ENCODE peak calls at places on chromosomes 3 and 15, in four cellular contexts. O is CD8-positive, alpha-beta memory T cell; U is colonic mucosa; M is HepG2. G is an unnamed sample. For H3K9me3, the result is how much of the 10 kb centered on the place peaks cover.

GRCh38 chr15:48966595-48967301 is 3.0 kb upstream of the SHC4 start:
- DNase-seq in M (no peak), U (no peak), O (no peak), G (no peak)

GRCh38 chr3:57555316-57555715 is 758 bp upstream of the PDE12 start:
- DNase-seq in O (no peak), U (no peak), M (peak), G (peak)

GRCh38 chr3:11389570-11390268 is 117.5 kb downstream of the ATG7 start:
- DNase-seq in U (no peak), M (no peak), O (no peak), G (no peak)

GRCh38 chr15:76168237-76168984 is 108.6 kb downstream of the TMEM266 start:
- DNase-seq in M (no peak), U (no peak), O (no peak), G (no peak)

GRCh38 chr3:122786067-122786466 is 7.6 kb downstream of the HSPBAP1 start:
- DNase-seq in M (peak), O (no peak), U (peak), G (no peak)

GRCh38 chr15:99385865-99386264 is 134.6 kb downstream of the LRRC28 start:
- DNase-seq in M (peak), O (no peak), U (peak), G (peak)

GRCh38 chr3:43503067-43503728 is 118.6 kb downstream of the ANO10 start:
- DNase-seq in O (peak), M (peak), U (no peak), G (no peak)

GRCh38 chr3:2250783-2251182 is 152.1 kb downstream of the CNTN4 start:
- DNase-seq in O (no peak), U (no peak), M (no peak), G (no peak)

GRCh38 chr3:107128942-107129341 is 248.3 kb upstream of the CCDC54 start:
- DNase-seq in O (no peak), M (no peak), U (no peak), G (no peak)

GRCh38 chr15:88636039-88636438 is 2.8 kb upstream of the ISG20 start:
- DNase-seq in O (peak), U (peak), M (no peak), G (peak)

GRCh38 chr3:12503126-12503952 is 19.1 kb downstream of the TSEN2 start:
- DNase-seq in U (no peak), M (no peak), O (no peak), G (peak)

GRCh38 chr15:70519004-70519365 is 244.4 kb downstream of the UACA start:
- DNase-seq in M (no peak), U (no peak), O (no peak), G (no peak)

GRCh38 chr3:48088056-48088748 is 72.0 kb upstream of the MAP4 start:
- DNase-seq in M (no peak), O (no peak), U (peak), G (no peak)

GRCh38 chr3:50607271-50608091 is 4.1 kb downstream of the CISH start:
- DNase-seq in O (no peak), U (no peak), M (no peak), G (no peak)

GRCh38 chr15:69338535-69339213 is 40.0 kb downstream of the PAQR5 start:
- DNase-seq in O (no peak), U (no peak), M (no peak), G (no peak)

GRCh38 chr3:42148982-42149432 is 57.9 kb downstream of the TRAK1 start:
- DNase-seq in O (no peak), U (peak), M (no peak), G (peak)

GRCh38 chr3:191148131-191148530 is 50.9 kb upstream of the OSTN start:
- DNase-seq in O (no peak), U (no peak), M (no peak), G (no peak)

GRCh38 chr3:127097009-127097350 is 96.0 kb upstream of the PRR23E start:
- DNase-seq in U (no peak), M (no peak), O (no peak), G (no peak)

GRCh38 chr3:132504375-132504921 is 87.1 kb downstream of the DNAJC13 start:
- DNase-seq in M (no peak), U (no peak), O (no peak), G (no peak)

GRCh38 chr15:87849181-87849580 is 407.4 kb downstream of the NTRK3 start:
- DNase-seq in U (no peak), O (no peak), M (no peak), G (no peak)

GRCh38 chr3:52221141-52221562 is 4.3 kb downstream of the TLR9 start:
- DNase-seq in M (no peak), U (no peak), O (no peak), G (no peak)

GRCh38 chr3:194212869-194213320 is 76.9 kb downstream of the HES1 start:
- DNase-seq in O (no peak), U (no peak), M (no peak), G (no peak)

GRCh38 chr15:31228980-31229826 is 97.4 kb upstream of the KLF13 start:
- DNase-seq in O (no peak), U (peak), M (peak), G (peak)

GRCh38 chr3:86147119-86147518 is 843.8 kb downstream of the VGLL3 start:
- DNase-seq in U (no peak), M (peak), O (no peak), G (no peak)

GRCh38 chr3:10529809-10530208 is 24.4 kb upstream of the ATP2B2 start:
- DNase-seq in U (peak), M (no peak), O (no peak), G (no peak)

DNA sequence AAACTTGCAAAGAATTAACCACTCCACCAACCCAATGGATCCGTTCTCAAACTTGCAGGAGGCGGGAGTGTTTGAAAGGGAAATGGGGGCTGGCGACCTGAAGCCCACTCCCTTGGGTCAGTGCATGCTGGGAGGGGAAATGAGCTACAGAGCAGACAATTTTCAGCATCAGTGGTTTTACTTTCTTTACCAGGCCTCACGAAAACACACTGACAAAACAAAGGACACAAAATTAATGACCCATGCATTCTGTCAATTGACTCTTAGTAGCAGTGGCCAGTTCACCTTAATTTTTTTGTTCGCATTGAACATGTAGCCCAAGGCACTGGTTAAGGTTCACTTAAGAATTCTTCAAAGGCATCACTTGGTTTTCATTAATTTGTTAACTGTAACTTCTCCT is 413.5 kb downstream of the MECOM start:
- DNase-seq in U (no peak), O (no peak), M (no peak), G (no peak)
- H3K27ac ChIP-seq in U (no peak), O (no peak), M (no peak), G (no peak)

GRCh38 chr15:25091421-25092158 is 136.8 kb downstream of the SNRPN start:
- DNase-seq in O (no peak), U (no peak), M (no peak), G (no peak)
- H3K9me3 ChIP-seq in O (under half), U (under half), M (half or more), G (half or more)

GRCh38 chr3:69762790-69763229 is 23.5 kb downstream of the MITF start:
- DNase-seq in U (no peak), M (no peak), O (no peak), G (no peak)

GRCh38 chr3:69763458-69763857 is 24.2 kb downstream of the MITF start:
- DNase-seq in U (no peak), M (no peak), O (no peak), G (no peak)

GRCh38 chr3:69761896-69762789 is 22.9 kb downstream of the MITF start:
- DNase-seq in U (no peak), O (no peak), M (no peak), G (no peak)

GRCh38 chr3:69764861-69765260 is 25.6 kb downstream of the MITF start:
- DNase-seq in U (no peak), O (no peak), M (no peak), G (no peak)

DNA sequence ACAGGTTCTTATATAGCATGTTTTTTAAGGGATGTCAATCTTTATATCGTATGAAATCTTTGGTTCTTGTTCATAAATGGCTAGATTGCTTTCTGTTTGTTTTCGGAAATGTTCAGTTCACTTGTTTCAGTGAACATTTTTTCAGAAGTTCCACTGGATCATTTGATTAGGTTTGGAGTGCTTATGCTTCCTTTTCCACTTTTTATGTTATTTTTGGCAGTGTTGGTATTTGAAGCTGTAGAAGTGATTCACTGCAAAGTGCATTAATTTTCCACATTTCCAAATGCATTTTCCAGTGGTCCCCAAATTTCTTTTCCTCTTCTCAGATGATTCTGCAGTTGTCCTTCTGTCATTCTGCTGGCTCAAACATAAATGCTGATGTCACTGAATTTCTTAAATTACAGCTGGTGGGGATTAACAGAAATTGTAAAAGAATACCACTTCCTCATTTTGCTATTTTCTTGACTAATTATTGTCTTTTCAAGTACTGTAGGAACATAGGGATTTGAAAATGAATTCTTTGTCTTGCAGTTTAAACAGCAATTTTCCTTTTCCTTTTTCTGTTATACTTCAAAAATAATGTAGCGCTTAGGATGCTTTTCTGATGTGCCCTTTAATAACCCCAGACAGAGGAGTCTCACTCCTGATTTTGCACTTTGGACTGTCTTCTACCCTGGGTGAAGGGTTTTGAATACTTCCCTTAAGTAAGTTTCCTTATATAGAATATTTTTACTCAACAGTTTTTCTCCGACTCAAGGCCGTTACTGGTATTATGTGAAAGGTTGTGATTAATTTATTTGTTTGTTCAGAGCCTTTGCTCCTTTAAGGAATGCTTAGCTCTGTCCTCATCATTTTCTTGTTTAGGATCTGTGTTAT is 24.9 kb downstream of the MITF start:
- DNase-seq in M (no peak), U (no peak), O (no peak), G (no peak)
- H3K27ac ChIP-seq in M (no peak), U (peak), O (no peak), G (peak)

GRCh38 chr15:93422476-93422875 is 333.5 kb upstream of the RGMA start:
- DNase-seq in O (no peak), M (no peak), U (no peak), G (no peak)
- H3K9me3 ChIP-seq in O (under half), M (under half), U (under half), G (under half)

GRCh38 chr15:38048001-38048455 is 113.6 kb downstream of the TMCO5A start:
- DNase-seq in M (no peak), U (no peak), O (no peak), G (no peak)
- H3K27ac ChIP-seq in M (no peak), U (no peak), O (no peak), G (no peak)

GRCh38 chr15:38255690-38256089 is 3.1 kb downstream of the SPRED1 start:
- DNase-seq in U (no peak), M (no peak), O (no peak), G (no peak)

GRCh38 chr15:38254065-38254883 is 1.6 kb downstream of the SPRED1 start:
- DNase-seq in M (peak), U (peak), O (peak), G (peak)

GRCh38 chr15:38251726-38252480 is 733 bp upstream of the SPRED1 start:
- DNase-seq in O (peak), M (peak), U (peak), G (peak)

GRCh38 chr15:38252481-38253311 is at the start of gene SPRED1:
- DNase-seq in M (peak), O (peak), U (peak), G (peak)

GRCh38 chr15:38253448-38253847 is 812 bp downstream of the SPRED1 start:
- DNase-seq in M (no peak), O (no peak), U (peak), G (no peak)
- H3K9me3 ChIP-seq in M (under half), O (under half), U (under half), G (under half)

GRCh38 chr3:29283297-29283681 is 2.4 kb downstream of the RBMS3 start:
- DNase-seq in U (no peak), M (no peak), O (no peak), G (no peak)

GRCh38 chr3:29286841-29287240 is 6.0 kb downstream of the RBMS3 start:
- DNase-seq in M (no peak), O (no peak), U (no peak), G (no peak)

GRCh38 chr3:29283739-29284138 is 2.9 kb downstream of the RBMS3 start:
- DNase-seq in U (no peak), O (no peak), M (no peak), G (no peak)

GRCh38 chr3:29284578-29284977 is 3.7 kb downstream of the RBMS3 start:
- DNase-seq in O (no peak), U (no peak), M (no peak), G (no peak)

DNA sequence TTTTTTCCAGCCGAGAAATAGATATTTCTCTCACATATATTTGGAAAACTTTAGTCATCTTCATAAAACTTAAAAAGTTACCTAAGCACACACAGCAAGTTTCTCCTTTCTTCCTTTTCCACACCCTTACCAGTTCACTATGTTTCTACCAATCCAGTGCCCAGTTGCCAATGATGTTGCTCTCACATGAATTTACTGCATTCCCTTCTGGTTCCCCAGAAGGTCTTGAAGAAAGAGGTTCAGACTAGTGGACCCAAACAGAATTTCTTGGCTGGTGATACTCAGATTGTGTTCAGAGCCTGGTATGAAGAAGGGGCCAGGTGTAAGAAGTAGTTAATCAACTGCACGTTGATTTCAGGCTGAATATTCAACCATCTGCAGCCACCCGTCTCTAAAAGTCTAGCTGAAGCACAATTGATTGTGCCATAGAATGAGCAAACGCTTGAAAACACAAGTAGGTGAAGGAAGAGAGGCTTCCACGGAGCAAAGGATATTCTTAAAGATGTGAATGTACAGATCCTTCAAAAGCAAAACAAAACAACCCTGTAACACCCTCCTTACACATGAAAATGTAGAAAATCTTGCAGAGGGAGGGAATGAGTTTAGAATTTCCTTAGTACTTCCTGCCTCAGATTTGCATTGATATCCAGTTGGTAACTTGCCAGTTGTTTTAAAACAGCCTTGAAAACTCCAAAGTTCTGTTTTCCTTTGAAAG is 4.6 kb downstream of the RBMS3 start:
- DNase-seq in U (no peak), O (no peak), M (no peak), G (no peak)
- H3K27ac ChIP-seq in U (no peak), O (no peak), M (no peak), G (peak)

GRCh38 chr3:31654998-31655397 is 122.3 kb downstream of the STT3B start:
- DNase-seq in M (no peak), O (no peak), U (no peak), G (no peak)
- H3K9me3 ChIP-seq in M (under half), O (under half), U (under half), G (under half)

G was measured in body of pancreas.